ENCODE peak calls at places on chromosomes 16 and 17, in four cellular contexts. One of them, this sample, is unnamed.

GRCh38 chr16:68452176-68452575 is 3.9 kb upstream of the SMPD3 start:
- DNase-seq in HepG2: no peak
- DNase-seq in GM12878: no peak
- DNase-seq in K562: no peak
- DNase-seq in this sample: no peak

GRCh38 chr16:79042886-79043285 is 557.7 kb downstream of the MAF start:
- DNase-seq in GM12878: no peak
- DNase-seq in HepG2: no peak
- DNase-seq in K562: no peak
- DNase-seq in this sample: no peak

GRCh38 chr16:12320298-12320706 is 343.8 kb downstream of the SNX29 start:
- DNase-seq in K562: no peak
- DNase-seq in GM12878: no peak
- DNase-seq in HepG2: no peak
- DNase-seq in this sample: no peak

GRCh38 chr17:28861393-28862203 is 6.8 kb downstream of the ERAL1 start:
- DNase-seq in GM12878: no peak
- DNase-seq in K562: peak; percentile 79
- DNase-seq in HepG2: no peak
- DNase-seq in this sample: no peak

GRCh38 chr17:59381716-59382570 is 50.5 kb downstream of the YPEL2 start:
- DNase-seq in K562: no peak
- DNase-seq in GM12878: no peak
- DNase-seq in HepG2: no peak
- DNase-seq in this sample: no peak

GRCh38 chr17:56913000-56913866 is 616 bp downstream of the TRIM25 start:
- DNase-seq in GM12878: no peak
- DNase-seq in HepG2: no peak
- DNase-seq in K562: peak; percentile 39
- DNase-seq in this sample: peak; percentile 45

GRCh38 chr16:80259289-80259805 is 281.4 kb upstream of the DYNLRB2 start:
- DNase-seq in K562: no peak
- DNase-seq in HepG2: no peak
- DNase-seq in GM12878: no peak
- DNase-seq in this sample: no peak

GRCh38 chr17:80725532-80725931 is 180.9 kb downstream of the RPTOR start:
- DNase-seq in GM12878: no peak
- DNase-seq in K562: no peak
- DNase-seq in HepG2: no peak
- DNase-seq in this sample: no peak

GRCh38 chr16:58269526-58269925 is 25.3 kb downstream of the PRSS54 start:
- DNase-seq in K562: no peak
- DNase-seq in GM12878: no peak
- DNase-seq in HepG2: no peak
- DNase-seq in this sample: no peak

GRCh38 chr17:41835800-41836549 is at the start of gene NT5C3B:
- DNase-seq in HepG2: peak; percentile 52
- DNase-seq in K562: peak; percentile 96
- DNase-seq in GM12878: no peak
- DNase-seq in this sample: peak; percentile 98

GRCh38 chr17:51745993-51746392 is 412.5 kb downstream of the CA10 start:
- DNase-seq in K562: no peak
- DNase-seq in GM12878: no peak
- DNase-seq in HepG2: no peak
- DNase-seq in this sample: no peak

GRCh38 chr17:76371656-76372628 is 12.5 kb upstream of the SPHK1 start:
- DNase-seq in GM12878: no peak
- DNase-seq in HepG2: no peak
- DNase-seq in K562: no peak
- DNase-seq in this sample: no peak

GRCh38 chr17:68378202-68379149 is 78.8 kb downstream of the WIPI1 start:
- DNase-seq in GM12878: no peak
- DNase-seq in HepG2: peak; percentile 100
- DNase-seq in K562: no peak
- DNase-seq in this sample: peak; percentile 41

GRCh38 chr17:50445730-50446305 is 19.8 kb downstream of the ACSF2 start:
- DNase-seq in K562: no peak
- DNase-seq in GM12878: no peak
- DNase-seq in HepG2: no peak
- DNase-seq in this sample: no peak

GRCh38 chr17:50443492-50444051 is 17.6 kb downstream of the ACSF2 start:
- DNase-seq in HepG2: no peak
- DNase-seq in GM12878: no peak
- DNase-seq in K562: peak; percentile 17
- DNase-seq in this sample: peak; percentile 49

GRCh38 chr17:50440838-50441829 is 15.1 kb downstream of the ACSF2 start:
- DNase-seq in HepG2: no peak
- DNase-seq in K562: peak; percentile 3
- DNase-seq in GM12878: no peak
- DNase-seq in this sample: no peak

GRCh38 chr17:50447870-50448573 is 20.7 kb downstream of the CHAD start:
- DNase-seq in K562: no peak
- DNase-seq in HepG2: peak; percentile 62
- DNase-seq in GM12878: no peak
- DNase-seq in this sample: no peak

GRCh38 chr17:50444841-50445715 is 19.1 kb downstream of the ACSF2 start:
- DNase-seq in K562: no peak
- DNase-seq in GM12878: no peak
- DNase-seq in HepG2: no peak
- DNase-seq in this sample: no peak
- TF ChIP-seq TARDBP in K562: no peak
- TF ChIP-seq TARDBP in GM12878: no peak
- TF ChIP-seq TARDBP in HepG2: no peak
- TF ChIP-seq TARDBP in this sample: no peak

DNA sequence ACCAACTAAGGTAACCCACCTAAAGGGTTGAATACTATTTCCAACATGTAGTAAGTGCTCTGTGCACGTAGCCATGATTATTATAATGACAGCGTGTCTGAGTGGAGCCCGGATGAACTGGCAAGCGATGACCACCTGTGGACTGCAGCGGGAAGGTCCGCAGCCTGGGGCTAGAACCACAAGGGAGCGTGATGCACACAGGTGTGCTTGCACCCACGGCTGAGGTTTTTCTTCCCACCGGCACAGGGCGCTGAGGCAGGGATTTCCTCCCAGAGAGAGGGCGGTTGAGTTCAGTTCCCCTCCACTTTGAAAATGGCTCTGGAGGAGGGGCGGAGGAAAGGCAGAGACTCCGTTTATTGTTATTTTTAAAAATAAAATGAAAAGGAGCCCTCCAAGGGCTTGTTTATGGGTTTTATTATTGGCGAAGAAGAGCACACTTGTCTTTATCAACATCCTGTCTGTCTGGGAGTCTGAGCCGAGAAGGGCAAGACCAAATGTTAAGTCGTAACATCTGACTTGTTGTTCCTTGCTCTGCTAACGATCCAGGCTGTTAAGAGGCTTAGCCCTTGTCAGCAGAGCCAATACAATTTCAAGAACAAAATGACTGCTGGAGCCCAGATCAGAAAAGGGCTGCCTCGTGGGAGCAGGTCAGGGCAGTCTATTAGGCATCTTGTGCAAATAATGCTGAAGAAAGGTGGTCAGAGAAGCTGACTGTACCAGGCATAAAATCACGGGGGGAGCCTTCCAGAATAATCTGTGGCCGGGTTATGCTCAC is 221.6 kb upstream of the HSBP1 start:
- DNase-seq in GM12878: no peak
- DNase-seq in HepG2: no peak
- DNase-seq in K562: no peak
- DNase-seq in this sample: no peak
- TF ChIP-seq TARDBP in GM12878: no peak
- TF ChIP-seq TARDBP in HepG2: no peak
- TF ChIP-seq TARDBP in K562: no peak
- TF ChIP-seq TARDBP in this sample: no peak

GRCh38 chr16:86540894-86541293 is 14.1 kb downstream of the MTHFSD start:
- DNase-seq in GM12878: no peak
- DNase-seq in K562: no peak
- DNase-seq in HepG2: no peak
- DNase-seq in this sample: no peak
- TF ChIP-seq TARDBP in GM12878: no peak
- TF ChIP-seq TARDBP in K562: no peak
- TF ChIP-seq TARDBP in HepG2: no peak
- TF ChIP-seq TARDBP in this sample: no peak

DNA sequence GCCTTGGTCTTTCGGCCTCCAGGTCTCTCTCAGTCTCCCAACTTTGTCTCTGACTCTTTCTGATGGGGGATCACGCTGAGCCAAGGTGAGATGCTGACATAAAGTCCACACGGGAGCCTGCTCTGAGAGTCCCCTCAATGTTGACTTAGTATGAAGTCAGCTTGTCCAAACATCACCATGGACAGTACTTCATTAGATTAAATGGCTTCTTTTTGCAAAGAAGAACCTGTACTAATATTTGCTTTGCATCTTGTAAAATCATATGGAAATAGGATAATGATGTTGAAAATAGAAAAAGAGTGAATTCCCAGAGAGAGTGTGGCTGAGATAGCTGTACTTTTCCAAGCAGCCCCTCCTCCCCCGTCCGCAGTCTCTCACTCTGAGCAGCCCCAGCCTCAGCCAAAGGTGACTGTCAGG is 56.7 kb upstream of the SIAH1 start:
- DNase-seq in HepG2: peak; percentile 94
- DNase-seq in GM12878: no peak
- DNase-seq in K562: no peak
- DNase-seq in this sample: no peak
- TF ChIP-seq TARDBP in HepG2: peak; percentile 67
- TF ChIP-seq TARDBP in GM12878: no peak
- TF ChIP-seq TARDBP in K562: no peak
- TF ChIP-seq TARDBP in this sample: no peak

DNA sequence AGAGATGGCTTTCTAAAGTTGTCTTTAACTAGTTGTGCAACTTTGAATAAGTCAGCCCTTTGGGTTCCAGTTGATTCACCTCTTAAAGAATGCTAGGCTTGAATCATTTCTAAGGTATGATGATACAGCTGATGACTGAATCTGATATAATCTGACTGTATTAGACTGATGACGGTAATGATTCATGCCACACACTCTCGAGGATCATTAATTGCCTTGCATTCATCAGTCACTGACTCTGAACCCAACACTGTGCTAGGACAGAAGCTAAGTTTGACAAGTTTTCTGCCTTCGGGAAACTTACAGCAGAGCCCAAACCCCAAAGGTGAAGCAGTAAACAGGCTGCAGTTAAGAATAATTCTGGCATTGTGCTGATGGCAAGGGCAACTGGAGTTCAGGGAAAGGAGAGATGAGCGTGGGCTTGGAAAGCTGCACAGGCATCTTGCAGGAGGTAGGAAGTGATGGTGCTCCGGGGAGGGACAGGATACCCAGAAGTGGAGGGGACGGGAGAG is 25.8 kb downstream of the ASIC2 start:
- DNase-seq in GM12878: no peak
- DNase-seq in HepG2: no peak
- DNase-seq in K562: no peak
- DNase-seq in this sample: no peak
- TF ChIP-seq TARDBP in GM12878: no peak
- TF ChIP-seq TARDBP in HepG2: no peak
- TF ChIP-seq TARDBP in K562: no peak
- TF ChIP-seq TARDBP in this sample: no peak

DNA sequence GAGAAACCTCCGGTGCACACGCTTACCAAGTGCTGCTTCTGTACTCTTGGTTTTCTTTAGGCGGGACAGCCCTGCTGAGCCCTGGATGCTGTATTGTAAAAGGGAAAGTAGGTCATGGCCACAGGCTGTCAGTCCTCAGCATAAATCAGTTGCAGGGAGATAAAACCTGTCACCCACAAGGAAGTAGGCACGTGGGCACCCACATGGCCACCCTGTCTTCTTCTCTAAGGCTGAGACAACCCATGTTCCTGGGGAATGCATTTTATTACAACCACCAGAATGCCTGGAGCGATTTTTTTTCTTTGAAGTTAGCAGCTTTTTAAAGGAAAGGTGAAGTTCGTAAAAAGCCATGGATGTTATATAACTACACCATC is 59.3 kb downstream of the ASIC2 start:
- DNase-seq in HepG2: no peak
- DNase-seq in GM12878: no peak
- DNase-seq in K562: no peak
- DNase-seq in this sample: no peak
- TF ChIP-seq TARDBP in HepG2: no peak
- TF ChIP-seq TARDBP in GM12878: no peak
- TF ChIP-seq TARDBP in K562: no peak
- TF ChIP-seq TARDBP in this sample: no peak

GRCh38 chr16:50673496-50674275 is 7.4 kb downstream of the SNX20 start:
- DNase-seq in HepG2: no peak
- DNase-seq in GM12878: no peak
- DNase-seq in K562: no peak
- DNase-seq in this sample: no peak

GRCh38 chr16:50669741-50670140 is 11.4 kb downstream of the SNX20 start:
- DNase-seq in GM12878: no peak
- DNase-seq in HepG2: no peak
- DNase-seq in K562: no peak
- DNase-seq in this sample: no peak

GRCh38 chr16:50674831-50675230 is 6.3 kb downstream of the SNX20 start:
- DNase-seq in HepG2: no peak
- DNase-seq in K562: no peak
- DNase-seq in GM12878: no peak
- DNase-seq in this sample: no peak

GRCh38 chr16:50670476-50670875 is 10.6 kb downstream of the SNX20 start:
- DNase-seq in K562: no peak
- DNase-seq in GM12878: no peak
- DNase-seq in HepG2: no peak
- DNase-seq in this sample: no peak

DNA sequence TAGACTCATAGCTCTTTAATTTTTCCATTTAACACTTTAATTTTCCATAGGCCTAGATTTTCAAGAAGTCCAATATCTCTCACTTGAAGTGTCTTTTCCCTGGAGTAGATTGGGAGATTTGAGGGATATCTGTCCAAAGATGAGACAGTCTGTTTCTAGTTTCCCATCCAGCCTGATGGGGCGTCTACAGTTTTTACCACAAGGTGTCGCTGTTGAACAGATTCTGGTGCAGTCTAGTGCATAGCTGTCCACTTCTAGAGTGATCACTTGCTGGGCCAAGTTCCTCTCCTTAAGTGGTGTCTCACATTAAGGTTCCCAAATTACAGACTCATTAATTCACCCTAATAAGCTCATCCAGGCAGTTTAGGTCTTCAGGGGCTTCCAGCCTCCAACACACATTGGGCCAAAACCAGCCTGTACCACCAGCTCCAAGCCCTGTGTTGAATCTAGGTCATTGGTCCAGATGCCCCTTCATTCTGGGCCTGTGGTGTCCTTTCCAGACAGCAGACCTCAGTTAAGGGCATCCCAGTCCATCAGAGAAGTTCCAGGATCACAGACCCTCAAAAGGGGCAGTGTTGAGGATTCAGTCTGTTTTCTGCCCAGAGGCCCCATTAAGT is 9.4 kb downstream of the SNX20 start:
- DNase-seq in K562: peak; percentile 74
- DNase-seq in HepG2: peak; percentile 36
- DNase-seq in GM12878: no peak
- DNase-seq in this sample: peak; percentile 49
- TF ChIP-seq TARDBP in K562: no peak
- TF ChIP-seq TARDBP in HepG2: no peak
- TF ChIP-seq TARDBP in GM12878: no peak
- TF ChIP-seq TARDBP in this sample: no peak